ENCODE peak calls at places on chromosome 3, in eight cellular contexts. N is heart right ventricle, U is GM06990, B is nephron progenitor cell, Q is mucosa of descending colon, Z is transverse colon, E is kidney, W is epithelial cell of esophagus. X is an unnamed sample.

GRCh38 chr3:71101014-71101413 is 482.5 kb downstream of the FOXP1 start:
- DNase-seq in N (no peak), U (no peak), B (no peak), Q (no peak), Z (no peak), E (no peak), W (peak), X (no peak)

GRCh38 chr3:69770976-69771634 is 31.8 kb downstream of the MITF start:
- DNase-seq in N (no peak), U (no peak), B (no peak), Q (no peak), Z (no peak), E (no peak), W (peak), X (no peak)

GRCh38 chr3:183266454-183266853 is 13.4 kb downstream of the B3GNT5 start:
- DNase-seq in N (no peak), U (no peak), B (no peak), Q (no peak), Z (no peak), E (no peak), W (no peak), X (no peak)

GRCh38 chr3:120614765-120615164 is 18.6 kb downstream of the NDUFB4 start:
- DNase-seq in N (no peak), U (no peak), B (no peak), Q (no peak), Z (no peak), E (no peak), W (no peak), X (no peak)

GRCh38 chr3:193710286-193711164 is 117.5 kb downstream of the OPA1 start:
- DNase-seq in N (no peak), U (no peak), B (no peak), Q (no peak), Z (no peak), E (no peak), W (no peak), X (peak)

GRCh38 chr3:13190376-13190762 is 117.1 kb upstream of the IQSEC1 start:
- DNase-seq in N (no peak), U (no peak), B (no peak), Q (no peak), Z (no peak), E (no peak), W (no peak), X (no peak)

GRCh38 chr3:194801378-194802124 is 115.9 kb downstream of the FAM43A start:
- DNase-seq in N (no peak), U (no peak), B (peak), Q (no peak), Z (no peak), E (no peak), W (no peak), X (no peak)

GRCh38 chr3:86673981-86674380 is 317.0 kb downstream of the VGLL3 start:
- DNase-seq in N (no peak), U (no peak), B (no peak), Q (no peak), Z (no peak), E (no peak), W (no peak), X (no peak)

GRCh38 chr3:134186391-134186790 is 64.3 kb downstream of the RYK start:
- DNase-seq in N (no peak), U (no peak), B (no peak), Q (no peak), Z (no peak), E (no peak), W (no peak), X (no peak)

GRCh38 chr3:56915969-56916586 is 114.3 kb upstream of the ARHGEF3 start:
- DNase-seq in N (peak), U (peak), B (peak), Q (peak), Z (peak), E (peak), W (no peak), X (no peak)

GRCh38 chr3:56855856-56856538 is 54.2 kb upstream of the ARHGEF3 start:
- DNase-seq in N (peak), U (peak), B (peak), Q (no peak), Z (peak), E (no peak), W (peak), X (peak)

GRCh38 chr3:152192050-152192449 is 76.7 kb upstream of the MBNL1 start:
- DNase-seq in N (no peak), U (no peak), B (no peak), Q (no peak), Z (no peak), E (no peak), W (no peak), X (no peak)

GRCh38 chr3:72142028-72142427 is 357.1 kb upstream of the PROK2 start:
- DNase-seq in N (no peak), U (no peak), B (no peak), Q (no peak), Z (no peak), E (no peak), W (no peak), X (no peak)

GRCh38 chr3:127974226-127974625 is 59.2 kb downstream of the KBTBD12 start:
- DNase-seq in N (no peak), U (no peak), B (no peak), Q (no peak), Z (no peak), E (no peak), W (no peak), X (no peak)

GRCh38 chr3:82329300-82329699 is 567.9 kb upstream of the GBE1 start:
- DNase-seq in N (no peak), U (no peak), B (no peak), Q (no peak), Z (no peak), E (no peak), W (peak), X (no peak)
- TF ChIP-seq CTCF in N (peak), U (peak), B (peak), Q (no peak), Z (no peak), E (no peak), W (peak), X (peak)

GRCh38 chr3:124890573-124891190 is 3.5 kb upstream of the ITGB5 start:
- DNase-seq in N (no peak), U (no peak), B (no peak), Q (no peak), Z (no peak), E (no peak), W (peak), X (no peak)

GRCh38 chr3:124888482-124889441 is 1.6 kb upstream of the ITGB5 start:
- DNase-seq in N (no peak), U (no peak), B (no peak), Q (no peak), Z (no peak), E (no peak), W (no peak), X (no peak)

GRCh38 chr3:124895756-124896155 is 8.6 kb upstream of the ITGB5 start:
- DNase-seq in N (no peak), U (no peak), B (no peak), Q (no peak), Z (no peak), E (no peak), W (no peak), X (no peak)

GRCh38 chr3:124896824-124897526 is 9.8 kb upstream of the ITGB5 start:
- DNase-seq in N (no peak), U (no peak), B (no peak), Q (no peak), Z (no peak), E (no peak), W (no peak), X (no peak)

DNA sequence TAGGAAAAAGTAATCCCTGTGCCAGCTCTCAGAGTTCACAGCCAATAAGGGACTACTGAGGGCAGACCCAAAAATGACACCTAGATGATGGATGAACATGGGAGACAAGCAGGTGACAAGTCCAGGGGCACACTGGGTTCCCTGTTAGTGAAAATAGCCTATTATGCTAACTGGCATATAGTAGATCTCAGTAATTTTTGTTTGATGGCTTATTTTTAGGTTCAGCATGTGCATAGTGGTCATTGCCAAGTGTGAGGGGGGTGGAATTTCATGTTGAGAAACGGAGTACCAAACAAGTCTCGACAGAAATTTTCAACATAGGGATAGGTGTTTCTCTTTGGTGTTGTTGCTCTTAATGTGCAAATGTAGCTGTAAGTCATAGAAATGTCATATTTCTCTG is 6.4 kb upstream of the ITGB5 start:
- DNase-seq in N (no peak), U (no peak), B (no peak), Q (no peak), Z (no peak), E (no peak), W (peak), X (no peak)
- TF ChIP-seq CTCF in N (no peak), U (no peak), B (no peak), Q (no peak), Z (no peak), E (no peak), W (no peak), X (no peak)

GRCh38 chr3:75224419-75224818 is 439.7 kb upstream of the FRG2C start:
- DNase-seq in N (no peak), U (no peak), B (no peak), Q (no peak), Z (no peak), E (no peak), W (peak), X (no peak)

GRCh38 chr3:75220932-75221331 is 443.2 kb upstream of the FRG2C start:
- DNase-seq in N (no peak), U (no peak), B (peak), Q (no peak), Z (no peak), E (no peak), W (no peak), X (no peak)

DNA sequence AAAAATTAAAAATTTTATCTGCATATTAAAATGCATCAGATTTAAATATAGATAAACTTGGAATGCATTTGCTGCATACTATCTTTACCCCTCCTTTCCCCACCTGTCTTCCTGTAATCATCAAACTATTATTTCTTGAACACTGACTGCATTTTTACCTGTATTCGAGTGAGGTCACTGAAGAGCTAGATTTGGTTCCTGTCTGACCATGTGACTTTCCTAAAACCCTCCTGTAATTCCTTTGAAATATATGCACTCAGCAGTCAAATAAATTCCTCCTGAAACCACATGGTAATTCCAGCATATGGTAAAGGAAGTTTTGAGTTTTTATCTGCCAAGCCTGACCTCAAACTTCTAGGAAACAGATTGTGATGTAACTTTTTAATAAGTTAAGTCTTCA is 445.6 kb upstream of the FRG2C start:
- DNase-seq in N (no peak), U (no peak), B (no peak), Q (no peak), Z (no peak), E (no peak), W (no peak), X (no peak)
- TF ChIP-seq CTCF in N (no peak), U (no peak), B (no peak), Q (no peak), Z (no peak), E (no peak), W (no peak), X (no peak)

DNA sequence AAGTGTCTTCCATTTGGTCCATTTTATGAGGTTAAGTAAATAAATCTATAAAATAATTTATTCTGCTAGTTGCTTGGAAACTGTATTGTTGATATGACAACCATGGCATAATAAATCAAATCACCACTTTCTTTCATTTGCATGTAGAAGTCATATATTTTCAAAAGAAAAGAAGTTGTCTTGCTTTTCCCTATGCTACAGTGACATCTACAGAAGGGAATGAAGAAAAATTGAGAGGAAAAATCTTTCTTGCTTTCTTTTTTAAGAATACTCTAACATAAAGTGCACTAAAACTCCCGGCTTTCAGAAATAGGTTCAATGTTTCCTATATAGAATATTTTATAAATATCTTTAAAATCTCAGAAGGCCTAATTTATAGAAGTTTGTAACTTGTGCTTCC is 228.4 kb downstream of the ZBBX start:
- DNase-seq in N (no peak), U (no peak), B (no peak), Q (no peak), Z (no peak), E (no peak), W (no peak), X (no peak)
- TF ChIP-seq CTCF in N (peak), U (no peak), B (no peak), Q (no peak), Z (no peak), E (no peak), W (no peak), X (peak)

GRCh38 chr3:181561130-181561529 is 150.6 kb upstream of the SOX2 start:
- DNase-seq in N (no peak), U (no peak), B (no peak), Q (no peak), Z (no peak), E (no peak), W (no peak), X (no peak)

GRCh38 chr3:181567446-181568075 is 144.2 kb upstream of the SOX2 start:
- DNase-seq in N (no peak), U (no peak), B (no peak), Q (no peak), Z (no peak), E (no peak), W (peak), X (no peak)

GRCh38 chr3:181561605-181562031 is 150.1 kb upstream of the SOX2 start:
- DNase-seq in N (no peak), U (no peak), B (peak), Q (no peak), Z (no peak), E (no peak), W (no peak), X (no peak)

GRCh38 chr3:181565416-181565815 is 146.3 kb upstream of the SOX2 start:
- DNase-seq in N (no peak), U (no peak), B (no peak), Q (no peak), Z (no peak), E (no peak), W (no peak), X (no peak)

GRCh38 chr3:181564222-181564621 is 147.5 kb upstream of the SOX2 start:
- DNase-seq in N (no peak), U (no peak), B (no peak), Q (no peak), Z (no peak), E (no peak), W (peak), X (no peak)
- TF ChIP-seq CTCF in N (no peak), U (no peak), B (no peak), Q (no peak), Z (no peak), E (no peak), W (peak), X (peak)

GRCh38 chr3:42581709-42582473 is at the start of gene SEC22C:
- DNase-seq in N (peak), U (peak), B (peak), Q (peak), Z (peak), E (peak), W (peak), X (peak)
- TF ChIP-seq CTCF in N (peak), U (peak), B (no peak), Q (no peak), Z (no peak), E (no peak), W (peak), X (no peak)

GRCh38 chr3:8593022-8593817 is 51.4 kb downstream of the SSUH2 start:
- DNase-seq in N (no peak), U (no peak), B (no peak), Q (no peak), Z (no peak), E (peak), W (no peak), X (no peak)
- TF ChIP-seq CTCF in N (no peak), U (no peak), B (no peak), Q (no peak), Z (no peak), E (no peak), W (no peak), X (no peak)

GRCh38 chr3:59180006-59180405 is 130.2 kb upstream of the CFAP20DC start:
- DNase-seq in N (no peak), U (no peak), B (no peak), Q (no peak), Z (no peak), E (no peak), W (no peak), X (no peak)
- TF ChIP-seq CTCF in N (no peak), U (no peak), B (no peak), Q (no peak), Z (no peak), E (no peak), W (no peak), X (no peak)

X was measured in neural crest cell.